ENCODE peak calls at places on chromosomes 4 and X, in nine cellular contexts. C, B, J, L, Q, E, O, P and W are unnamed samples.

GRCh38 chrX:118976599-118977340 is 2.4 kb downstream of the LONRF3 start:
- DNase-seq in C (no peak), B (peak; percentile 13), J (no peak), L (peak; percentile 58), Q (peak; percentile 91), E (peak; percentile 70), O (peak; percentile 82), P (peak; percentile 25), W (peak; percentile 21)

GRCh38 chrX:71923516-71923915 is 12.9 kb downstream of the NHSL2 start:
- DNase-seq in C (no peak), B (no peak), J (no peak), L (no peak), Q (no peak), E (no peak), O (no peak), P (peak; percentile 25), W (no peak)

GRCh38 chrX:100408643-100409315 is 1.3 kb downstream of the PCDH19 start:
- DNase-seq in C (peak; percentile 55), B (no peak), J (no peak), L (no peak), Q (peak; percentile 51), E (no peak), O (no peak), P (no peak), W (no peak)

GRCh38 chrX:67543818-67544217 is at the start of gene AR:
- DNase-seq in C (peak; percentile 84), B (no peak), J (peak; percentile 59), L (peak; percentile 55), Q (peak; percentile 88), E (no peak), O (peak; percentile 26), P (peak; percentile 79), W (no peak)

GRCh38 chrX:7163146-7163677 is 15.3 kb upstream of the PUDP start:
- DNase-seq in C (no peak), B (no peak), J (no peak), L (no peak), Q (no peak), E (no peak), O (no peak), P (no peak), W (no peak)

GRCh38 chrX:69919749-69920148 is 130.0 kb downstream of the AWAT2 start:
- DNase-seq in C (peak; percentile 21), B (no peak), J (peak; percentile 0), L (no peak), Q (no peak), E (no peak), O (no peak), P (no peak), W (no peak)

GRCh38 chr4:53592686-53593641 is 1.7 kb upstream of the LNX1 start:
- DNase-seq in C (peak; percentile 57), B (no peak), J (peak; percentile 73), L (peak; percentile 50), Q (peak; percentile 43), E (no peak), O (peak; percentile 69), P (peak; percentile 47), W (peak; percentile 79)

GRCh38 chr4:185016101-185016940 is 2.0 kb upstream of the HELT start:
- DNase-seq in C (peak; percentile 65), B (no peak), J (no peak), L (no peak), Q (peak; percentile 49), E (no peak), O (no peak), P (no peak), W (no peak)

GRCh38 chrX:154594491-154594890 is 9.6 kb downstream of the CTAG1A start:
- DNase-seq in C (no peak), B (no peak), J (no peak), L (no peak), Q (no peak), E (no peak), O (no peak), P (no peak), W (no peak)

GRCh38 chr4:179399054-179399782 is 1957.0 kb upstream of the AGA start:
- DNase-seq in C (peak; percentile 5), B (no peak), J (no peak), L (no peak), Q (no peak), E (no peak), O (no peak), P (no peak), W (no peak)

DNA sequence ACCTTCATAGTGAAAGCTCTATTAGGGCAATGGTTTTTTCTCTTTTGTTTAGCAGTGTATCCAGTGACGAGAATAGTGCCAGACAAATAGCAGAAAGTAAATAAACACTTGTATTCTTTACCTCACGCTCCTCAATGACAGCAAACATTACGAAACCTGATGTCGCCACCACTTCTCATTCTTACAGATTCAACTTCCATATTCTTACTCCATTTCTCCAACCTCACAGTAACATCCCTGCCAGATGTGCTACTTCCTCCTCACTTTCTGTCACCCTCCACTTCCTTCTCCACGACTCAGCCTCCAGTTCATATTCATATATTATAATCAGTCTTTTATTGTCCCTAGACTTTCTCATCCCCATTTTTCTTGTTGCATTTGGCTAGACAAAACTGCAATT is 1956.2 kb upstream of the AGA start:
- DNase-seq in C (no peak), B (no peak), J (no peak), L (no peak), Q (no peak), E (no peak), O (no peak), P (peak; percentile 5), W (no peak)
- H3K4me1 ChIP-seq in C (no peaks in the 10 kb centered on the region), B (no peaks in the 10 kb centered on the region), J (no peaks in the 10 kb centered on the region), L (no peaks in the 10 kb centered on the region), Q (no peaks in the 10 kb centered on the region), E (no peaks in the 10 kb centered on the region), O (no peaks in the 10 kb centered on the region), P (no peaks in the 10 kb centered on the region), W (no peaks in the 10 kb centered on the region)

DNA sequence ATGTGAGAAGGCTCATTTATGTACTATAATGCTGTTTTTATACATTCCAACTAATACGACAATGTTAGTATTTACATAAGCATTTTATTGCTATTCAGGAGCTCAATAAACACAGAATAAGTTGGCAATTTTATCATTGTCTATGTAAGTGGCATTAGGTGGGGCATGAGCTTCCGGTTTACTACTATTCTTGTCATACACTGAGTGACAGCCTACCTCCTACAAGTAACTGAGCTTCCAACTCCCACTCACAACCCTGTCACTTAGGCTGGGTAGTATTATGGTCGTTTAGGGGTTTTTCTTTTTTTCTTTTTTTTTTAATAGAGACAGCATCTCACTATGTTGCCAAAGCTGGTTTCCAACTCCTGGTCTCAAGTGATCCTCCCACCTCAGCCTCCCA is 7.4 kb downstream of the PPID start:
- DNase-seq in C (no peak), B (no peak), J (no peak), L (no peak), Q (no peak), E (no peak), O (no peak), P (no peak), W (no peak)
- H3K36me3 ChIP-seq in C (peaks cover 20% of the 10 kb centered on the region), B (peaks cover 86% of the 10 kb centered on the region), J (no peaks in the 10 kb centered on the region), L (peaks cover 12% of the 10 kb centered on the region), Q (peaks cover 71% of the 10 kb centered on the region), E (peaks cover 49% of the 10 kb centered on the region), O (no peaks in the 10 kb centered on the region), P (peaks cover 17% of the 10 kb centered on the region), W (no peaks in the 10 kb centered on the region)

GRCh38 chr4:157728215-157728614 is 444.6 kb downstream of the GASK1B start:
- DNase-seq in C (no peak), B (no peak), J (no peak), L (no peak), Q (peak; percentile 2), E (no peak), O (no peak), P (no peak), W (no peak)

GRCh38 chr4:157722146-157722545 is 450.7 kb downstream of the GASK1B start:
- DNase-seq in C (no peak), B (no peak), J (no peak), L (no peak), Q (no peak), E (no peak), O (no peak), P (no peak), W (no peak)

GRCh38 chr4:157727163-157727562 is 445.7 kb downstream of the GASK1B start:
- DNase-seq in C (no peak), B (no peak), J (no peak), L (no peak), Q (no peak), E (no peak), O (no peak), P (no peak), W (no peak)
- H3K4me1 ChIP-seq in C (no peaks in the 10 kb centered on the region), B (no peaks in the 10 kb centered on the region), J (no peaks in the 10 kb centered on the region), L (no peaks in the 10 kb centered on the region), Q (no peaks in the 10 kb centered on the region), E (no peaks in the 10 kb centered on the region), O (no peaks in the 10 kb centered on the region), P (peaks cover 1% of the 10 kb centered on the region), W (no peaks in the 10 kb centered on the region)

GRCh38 chr4:101119141-101119540 is 228.2 kb downstream of the PPP3CA start:
- DNase-seq in C (no peak), B (no peak), J (no peak), L (no peak), Q (no peak), E (no peak), O (no peak), P (no peak), W (no peak)

GRCh38 chr4:101123231-101123630 is 224.1 kb downstream of the PPP3CA start:
- DNase-seq in C (no peak), B (no peak), J (no peak), L (no peak), Q (no peak), E (peak; percentile 7), O (peak; percentile 19), P (no peak), W (no peak)

GRCh38 chr4:101125045-101125713 is 222.1 kb downstream of the PPP3CA start:
- DNase-seq in C (no peak), B (no peak), J (no peak), L (no peak), Q (no peak), E (no peak), O (no peak), P (no peak), W (no peak)

GRCh38 chr4:101118641-101119040 is 228.7 kb downstream of the PPP3CA start:
- DNase-seq in C (no peak), B (no peak), J (no peak), L (no peak), Q (no peak), E (no peak), O (no peak), P (no peak), W (no peak)

DNA sequence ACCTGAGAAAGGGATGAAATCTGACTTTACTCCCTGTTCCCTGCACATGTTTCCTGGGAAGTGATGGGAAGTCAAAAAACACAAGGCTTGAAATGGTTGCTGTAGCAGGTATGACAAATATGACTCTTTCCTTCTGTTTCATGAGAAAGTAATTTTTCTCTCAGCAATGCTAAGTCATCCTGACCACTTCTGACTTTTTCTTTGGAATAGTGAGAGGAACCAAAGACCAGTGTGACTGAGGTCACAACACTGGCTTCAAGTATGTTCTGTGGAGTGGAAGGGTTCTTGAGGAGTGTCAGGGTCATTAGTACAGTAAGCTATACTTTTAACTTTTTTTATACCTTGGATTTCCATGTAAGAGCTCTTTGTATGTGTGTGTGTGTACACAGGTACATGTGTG is 225.3 kb downstream of the PPP3CA start:
- DNase-seq in C (no peak), B (no peak), J (no peak), L (no peak), Q (no peak), E (no peak), O (no peak), P (no peak), W (no peak)
- H3K36me3 ChIP-seq in C (no peaks in the 10 kb centered on the region), B (no peaks in the 10 kb centered on the region), J (no peaks in the 10 kb centered on the region), L (no peaks in the 10 kb centered on the region), Q (no peaks in the 10 kb centered on the region), E (no peaks in the 10 kb centered on the region), O (no peaks in the 10 kb centered on the region), P (no peaks in the 10 kb centered on the region), W (no peaks in the 10 kb centered on the region)

GRCh38 chr4:6279582-6280289 is 10.1 kb downstream of the WFS1 start:
- DNase-seq in C (no peak), B (no peak), J (no peak), L (no peak), Q (no peak), E (no peak), O (no peak), P (no peak), W (no peak)
- H3K4me1 ChIP-seq in C (no peaks in the 10 kb centered on the region), B (peaks cover 8% of the 10 kb centered on the region), J (peaks cover 25% of the 10 kb centered on the region), L (peaks cover 60% of the 10 kb centered on the region), Q (peaks cover 71% of the 10 kb centered on the region), E (no peaks in the 10 kb centered on the region), O (peaks cover 40% of the 10 kb centered on the region), P (peaks cover 21% of the 10 kb centered on the region), W (peaks cover 5% of the 10 kb centered on the region)